ENCODE peak calls at places on chromosomes 16 and 17, in four cellular contexts. Z is AG10803, C is NB4, D is osteoblast. J is an unnamed sample.

GRCh38 chr16:86772671-86773338 is 194.5 kb downstream of the FOXL1 start:
- DNase-seq in C (no peak), Z (peak), D (peak), J (no peak)

GRCh38 chr17:19361326-19361725 is 1.2 kb downstream of the B9D1 start:
- DNase-seq in Z (no peak), C (no peak), D (no peak), J (no peak)

GRCh38 chr17:42632949-42633444 is 23.5 kb downstream of the TUBG1 start:
- DNase-seq in C (no peak), Z (no peak), D (no peak), J (no peak)

GRCh38 chr17:50051606-50052005 is 4.3 kb upstream of the ITGA3 start:
- DNase-seq in D (peak), Z (peak), C (no peak), J (no peak)

GRCh38 chr16:73057369-73058210 is 9.7 kb upstream of the ZFHX3 start:
- DNase-seq in C (peak), D (peak), Z (no peak), J (peak)

GRCh38 chr16:19831678-19832077 is 53.0 kb downstream of the GPRC5B start:
- DNase-seq in C (no peak), Z (peak), D (peak), J (no peak)

GRCh38 chr16:57145046-57145963 is 40.5 kb downstream of the PSME3IP1 start:
- DNase-seq in D (peak), C (peak), Z (no peak), J (no peak)

GRCh38 chr17:238071-238963 is 56.9 kb upstream of the DOC2B start:
- DNase-seq in C (no peak), D (no peak), Z (no peak), J (no peak)

GRCh38 chr16:54509406-54509931 is 222.9 kb upstream of the IRX3 start:
- DNase-seq in Z (no peak), D (no peak), C (no peak), J (no peak)

GRCh38 chr17:49447603-49448325 is 33.1 kb upstream of the PHB1 start:
- DNase-seq in Z (peak), C (no peak), D (peak), J (no peak)

GRCh38 chr17:17575360-17576251 is 15.9 kb downstream of the PEMT start:
- DNase-seq in D (peak), Z (peak), C (no peak), J (no peak)

GRCh38 chr17:41974031-41974430 is 7.4 kb downstream of the CNP start:
- DNase-seq in D (no peak), C (no peak), Z (no peak), J (no peak)

GRCh38 chr16:733382-734207 is 6.7 kb downstream of the HAGHL start:
- DNase-seq in D (no peak), C (peak), Z (no peak), J (no peak)

GRCh38 chr16:89170346-89171215 is 967 bp upstream of the CDH15 start:
- DNase-seq in D (peak), C (peak), Z (no peak), J (no peak)

GRCh38 chr16:67154578-67155304 is 3.9 kb upstream of the B3GNT9 start:
- DNase-seq in D (peak), Z (no peak), C (peak), J (no peak)

GRCh38 chr16:16075463-16076399 is 126.3 kb downstream of the ABCC1 start:
- DNase-seq in Z (peak), D (no peak), C (peak), J (no peak)

GRCh38 chr16:9094008-9094846 is 2.8 kb downstream of the HAPSTR1 start:
- DNase-seq in C (no peak), D (no peak), Z (no peak), J (no peak)

GRCh38 chr16:17368951-17369350 is 101.8 kb downstream of the XYLT1 start:
- DNase-seq in C (no peak), D (no peak), Z (no peak), J (no peak)

GRCh38 chr16:17366299-17366961 is 104.3 kb downstream of the XYLT1 start:
- DNase-seq in C (no peak), D (no peak), Z (no peak), J (no peak)

GRCh38 chr16:17367034-17367433 is 103.7 kb downstream of the XYLT1 start:
- DNase-seq in C (no peak), D (no peak), Z (no peak), J (peak)

GRCh38 chr16:17368511-17368910 is 102.2 kb downstream of the XYLT1 start:
- DNase-seq in D (no peak), C (no peak), Z (no peak), J (no peak)

DNA sequence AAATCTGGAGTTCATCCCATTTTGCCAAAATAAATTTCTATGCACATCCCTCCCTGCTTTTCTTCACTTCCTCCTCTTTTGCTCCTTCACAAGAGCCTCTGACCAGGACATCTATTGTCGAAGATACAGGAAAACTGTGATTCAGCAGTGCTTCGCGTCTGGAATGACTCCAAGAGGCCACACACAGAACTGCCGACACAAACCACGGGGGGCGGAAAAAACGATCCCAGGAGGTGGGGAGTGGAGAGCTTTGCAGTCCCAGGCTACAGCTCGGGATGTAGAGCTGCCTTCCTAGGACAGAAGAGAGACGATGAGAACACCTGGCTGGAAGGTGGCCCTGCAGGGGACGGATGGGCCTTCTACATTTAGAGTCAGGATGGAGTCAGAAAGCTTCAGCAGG is 102.8 kb downstream of the XYLT1 start:
- DNase-seq in C (no peak), D (no peak), Z (peak), J (no peak)
- TF ChIP-seq CTCF in C (no peak), D (no peak), Z (peak), J (no peak)

GRCh38 chr16:5615868-5616642 is 518.5 kb upstream of the EEF2KMT start:
- DNase-seq in D (no peak), Z (no peak), C (peak), J (peak)
- TF ChIP-seq CTCF in D (no peak), Z (peak), C (peak), J (peak)

GRCh38 chr17:63785556-63785955 is 11.6 kb downstream of the DDX42 start:
- DNase-seq in Z (peak), D (peak), C (no peak), J (no peak)

GRCh38 chr17:63780507-63780906 is 6.5 kb downstream of the DDX42 start:
- DNase-seq in C (no peak), D (no peak), Z (no peak), J (no peak)

GRCh38 chr17:63786117-63786516 is 12.1 kb downstream of the DDX42 start:
- DNase-seq in Z (no peak), C (no peak), D (no peak), J (no peak)

GRCh38 chr17:63780928-63781327 is 7.0 kb downstream of the DDX42 start:
- DNase-seq in C (no peak), D (no peak), Z (no peak), J (no peak)

GRCh38 chr17:63783522-63783921 is 9.6 kb downstream of the DDX42 start:
- DNase-seq in D (no peak), C (no peak), Z (no peak), J (no peak)
- TF ChIP-seq CTCF in D (no peak), C (no peak), Z (no peak), J (no peak)

GRCh38 chr17:77553459-77554066 is 404.9 kb upstream of the TNRC6C start:
- DNase-seq in Z (no peak), C (no peak), D (no peak), J (no peak)
- TF ChIP-seq CTCF in Z (no peak), C (no peak), D (no peak), J (no peak)

DNA sequence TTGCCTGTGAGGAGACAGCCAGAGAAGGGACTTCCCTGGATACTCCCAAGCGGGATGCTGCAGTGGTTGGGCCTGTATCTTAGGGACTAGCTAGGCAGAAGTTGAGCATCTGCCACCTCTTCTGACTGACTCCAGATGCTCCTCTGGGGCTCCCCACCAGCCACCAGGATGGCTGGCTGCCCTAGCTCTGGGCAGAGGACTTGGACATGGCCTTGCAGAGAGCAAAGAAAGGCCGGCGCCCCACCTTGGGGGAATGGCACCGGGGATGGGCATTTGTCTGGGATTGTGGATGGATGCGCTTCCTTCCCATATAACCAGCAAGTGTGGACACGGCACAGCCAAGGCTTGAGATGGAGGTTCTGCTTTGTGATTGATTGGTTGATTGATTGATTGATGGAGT is 69.0 kb downstream of the OR1D5 start:
- DNase-seq in Z (no peak), D (no peak), C (no peak), J (no peak)
- TF ChIP-seq CTCF in Z (no peak), D (no peak), C (no peak), J (no peak)

J was measured in GM20000.